ENCODE peak calls at places on chromosomes 13 and 19, in nine cellular contexts. One of them, this sample, is unnamed.

GRCh38 chr13:83221813-83222241 is 660.4 kb downstream of the SLITRK1 start:
- DNase-seq in PC-3: peak; percentile 93
- DNase-seq in IMR-90: peak; percentile 86
- DNase-seq in colonic mucosa: no peak
- DNase-seq in GM23248: peak; percentile 88
- DNase-seq in K562: no peak
- DNase-seq in neural progenitor cell: no peak
- DNase-seq in DND-41: no peak
- DNase-seq in astrocyte: peak; percentile 92
- DNase-seq in this sample: peak; percentile 75

GRCh38 chr13:79405501-79405830 is 589 bp downstream of the RBM26 start:
- DNase-seq in IMR-90: no peak
- DNase-seq in neural progenitor cell: no peak
- DNase-seq in colonic mucosa: peak; percentile 40
- DNase-seq in PC-3: no peak
- DNase-seq in K562: no peak
- DNase-seq in DND-41: no peak
- DNase-seq in astrocyte: no peak
- DNase-seq in GM23248: peak; percentile 75
- DNase-seq in this sample: no peak

GRCh38 chr19:16340092-16340491 is 15.5 kb downstream of the KLF2 start:
- DNase-seq in DND-41: no peak
- DNase-seq in astrocyte: peak; percentile 76
- DNase-seq in IMR-90: peak; percentile 61
- DNase-seq in PC-3: no peak
- DNase-seq in GM23248: no peak
- DNase-seq in K562: no peak
- DNase-seq in neural progenitor cell: no peak
- DNase-seq in colonic mucosa: no peak
- DNase-seq in this sample: no peak

GRCh38 chr13:44116562-44117315 is 237.0 kb downstream of the LACC1 start:
- DNase-seq in GM23248: no peak
- DNase-seq in IMR-90: peak; percentile 18
- DNase-seq in K562: no peak
- DNase-seq in neural progenitor cell: no peak
- DNase-seq in astrocyte: no peak
- DNase-seq in colonic mucosa: no peak
- DNase-seq in PC-3: no peak
- DNase-seq in DND-41: peak; percentile 75
- DNase-seq in this sample: no peak

GRCh38 chr13:40813662-40814454 is 24.4 kb downstream of the SLC25A15 start:
- DNase-seq in K562: no peak
- DNase-seq in DND-41: no peak
- DNase-seq in neural progenitor cell: peak; percentile 41
- DNase-seq in colonic mucosa: no peak
- DNase-seq in astrocyte: no peak
- DNase-seq in IMR-90: peak; percentile 34
- DNase-seq in GM23248: peak; percentile 57
- DNase-seq in PC-3: peak; percentile 53
- DNase-seq in this sample: no peak

GRCh38 chr13:51148952-51149573 is 38.0 kb upstream of the C13orf42 start:
- DNase-seq in IMR-90: peak; percentile 45
- DNase-seq in DND-41: no peak
- DNase-seq in astrocyte: peak; percentile 47
- DNase-seq in PC-3: peak; percentile 50
- DNase-seq in colonic mucosa: no peak
- DNase-seq in GM23248: peak; percentile 75
- DNase-seq in neural progenitor cell: peak; percentile 82
- DNase-seq in K562: no peak
- DNase-seq in this sample: no peak

GRCh38 chr13:91133941-91134772 is 213.3 kb upstream of the MIR17HG start:
- DNase-seq in colonic mucosa: peak; percentile 44
- DNase-seq in PC-3: peak; percentile 61
- DNase-seq in IMR-90: peak; percentile 54
- DNase-seq in astrocyte: peak; percentile 45
- DNase-seq in DND-41: peak; percentile 47
- DNase-seq in neural progenitor cell: peak; percentile 60
- DNase-seq in GM23248: peak; percentile 70
- DNase-seq in K562: peak; percentile 96
- DNase-seq in this sample: peak; percentile 36

GRCh38 chr13:74134226-74134776 is at the start of gene KLF12:
- DNase-seq in colonic mucosa: peak; percentile 93
- DNase-seq in astrocyte: peak; percentile 93
- DNase-seq in DND-41: peak; percentile 97
- DNase-seq in neural progenitor cell: peak; percentile 95
- DNase-seq in GM23248: peak; percentile 97
- DNase-seq in IMR-90: peak; percentile 94
- DNase-seq in K562: peak; percentile 53
- DNase-seq in PC-3: peak; percentile 81
- DNase-seq in this sample: peak; percentile 11

GRCh38 chr13:66665991-66666390 is 564.1 kb downstream of the PCDH9 start:
- DNase-seq in astrocyte: peak; percentile 92
- DNase-seq in colonic mucosa: no peak
- DNase-seq in GM23248: peak; percentile 12
- DNase-seq in DND-41: no peak
- DNase-seq in neural progenitor cell: peak; percentile 85
- DNase-seq in K562: no peak
- DNase-seq in IMR-90: peak; percentile 88
- DNase-seq in PC-3: peak; percentile 33
- DNase-seq in this sample: no peak

GRCh38 chr13:40342461-40342860 is 324.0 kb downstream of the FOXO1 start:
- DNase-seq in K562: no peak
- DNase-seq in colonic mucosa: no peak
- DNase-seq in IMR-90: no peak
- DNase-seq in neural progenitor cell: no peak
- DNase-seq in GM23248: peak; percentile 16
- DNase-seq in astrocyte: peak; percentile 35
- DNase-seq in PC-3: no peak
- DNase-seq in DND-41: no peak
- DNase-seq in this sample: no peak

GRCh38 chr19:13277104-13277809 is 127.0 kb downstream of the IER2 start:
- DNase-seq in PC-3: peak; percentile 96
- DNase-seq in neural progenitor cell: peak; percentile 73
- DNase-seq in IMR-90: peak; percentile 74
- DNase-seq in astrocyte: peak; percentile 48
- DNase-seq in DND-41: peak; percentile 73
- DNase-seq in K562: peak; percentile 80
- DNase-seq in GM23248: peak; percentile 81
- DNase-seq in colonic mucosa: peak; percentile 78
- DNase-seq in this sample: no peak
- H3K9ac ChIP-seq in PC-3: no peak overlapping the region
- H3K9ac ChIP-seq in neural progenitor cell: no peak overlapping the region
- H3K9ac ChIP-seq in IMR-90: no peak overlapping the region
- H3K9ac ChIP-seq in astrocyte: peak overlapping the region; percentile 45
- H3K9ac ChIP-seq in DND-41: no peak overlapping the region
- H3K9ac ChIP-seq in K562: no peak overlapping the region
- H3K9ac ChIP-seq in GM23248: peak overlapping the region; percentile 9
- H3K9ac ChIP-seq in colonic mucosa: no peak overlapping the region
- H3K9ac ChIP-seq in this sample: no peak overlapping the region

DNA sequence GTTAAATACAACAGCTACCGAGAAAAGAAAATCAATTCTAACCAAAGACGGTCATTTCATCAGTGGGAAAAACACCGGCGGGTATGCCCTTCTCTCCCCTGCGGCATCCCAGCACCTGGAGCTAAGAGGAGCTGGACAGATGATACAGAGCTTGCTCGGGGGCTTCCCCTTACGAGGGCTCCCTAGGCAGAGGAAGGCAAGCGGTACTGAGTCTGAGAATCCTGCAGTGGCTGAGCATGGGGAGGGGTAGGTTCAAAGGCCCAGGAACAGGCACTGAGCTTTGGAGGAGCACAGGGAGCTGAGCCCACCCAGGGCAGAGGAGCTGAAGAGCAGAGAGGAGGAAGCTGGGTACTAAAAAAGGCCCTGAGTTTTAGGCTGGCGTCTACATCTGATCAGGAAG is 12.7 kb downstream of the STK24 start:
- DNase-seq in PC-3: no peak
- DNase-seq in astrocyte: no peak
- DNase-seq in neural progenitor cell: no peak
- DNase-seq in IMR-90: no peak
- DNase-seq in K562: no peak
- DNase-seq in DND-41: peak; percentile 28
- DNase-seq in GM23248: peak; percentile 0
- DNase-seq in colonic mucosa: no peak
- DNase-seq in this sample: no peak
- H3K4me1 ChIP-seq in PC-3: peaks cover 10% of the 10 kb centered on the region
- H3K4me1 ChIP-seq in astrocyte: peaks cover 12% of the 10 kb centered on the region
- H3K4me1 ChIP-seq in neural progenitor cell: peaks cover 27% of the 10 kb centered on the region
- H3K4me1 ChIP-seq in IMR-90: peaks cover 19% of the 10 kb centered on the region
- H3K4me1 ChIP-seq in K562: no peaks in the 10 kb centered on the region
- H3K4me1 ChIP-seq in DND-41: peaks cover 19% of the 10 kb centered on the region
- H3K4me1 ChIP-seq in GM23248: peaks cover 26% of the 10 kb centered on the region
- H3K4me1 ChIP-seq in colonic mucosa: peaks cover 26% of the 10 kb centered on the region
- H3K4me1 ChIP-seq in this sample: peaks cover 47% of the 10 kb centered on the region

DNA sequence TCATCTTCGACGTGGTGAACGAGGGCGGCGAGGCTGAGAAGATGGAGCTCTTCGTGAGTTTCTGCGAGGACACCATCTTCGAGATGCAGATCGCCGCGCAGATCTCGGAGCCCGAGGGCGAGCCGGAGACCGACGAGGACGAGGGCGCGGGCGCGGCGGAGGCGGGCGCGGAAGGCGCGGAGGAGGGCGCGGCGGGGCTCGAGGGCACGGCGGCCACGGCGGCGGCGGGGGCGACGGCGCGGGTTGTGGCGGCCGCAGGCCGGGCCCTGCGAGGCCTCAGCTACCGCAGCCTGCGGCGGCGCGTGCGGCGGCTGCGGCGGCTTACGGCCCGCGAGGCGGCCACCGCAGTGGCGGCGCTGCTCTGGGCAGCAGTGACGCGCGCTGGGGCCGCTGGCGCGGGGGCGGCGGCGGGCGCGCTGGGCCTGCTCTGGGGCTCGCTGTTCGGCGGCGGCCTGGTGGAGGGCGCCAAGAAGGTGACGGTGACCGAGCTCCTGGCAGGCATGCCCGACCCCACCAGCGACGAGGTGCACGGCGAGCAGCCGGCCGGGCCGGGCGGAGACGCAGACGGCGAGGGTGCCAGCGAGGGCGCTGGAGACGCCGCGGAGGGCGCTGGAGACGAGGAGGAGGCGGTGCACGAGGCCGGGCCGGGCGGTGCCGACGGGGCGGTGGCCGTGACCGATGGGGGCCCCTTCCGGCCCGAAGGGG is 52.6 kb downstream of the MAP4K1 start:
- DNase-seq in K562: no peak
- DNase-seq in colonic mucosa: no peak
- DNase-seq in astrocyte: no peak
- DNase-seq in PC-3: no peak
- DNase-seq in DND-41: no peak
- DNase-seq in neural progenitor cell: peak; percentile 41
- DNase-seq in GM23248: peak; percentile 48
- DNase-seq in IMR-90: no peak
- DNase-seq in this sample: no peak
- H3K9ac ChIP-seq in K562: no peak overlapping the region
- H3K9ac ChIP-seq in colonic mucosa: no peak overlapping the region
- H3K9ac ChIP-seq in astrocyte: no peak overlapping the region
- H3K9ac ChIP-seq in PC-3: no peak overlapping the region
- H3K9ac ChIP-seq in DND-41: no peak overlapping the region
- H3K9ac ChIP-seq in neural progenitor cell: no peak overlapping the region
- H3K9ac ChIP-seq in GM23248: no peak overlapping the region
- H3K9ac ChIP-seq in IMR-90: no peak overlapping the region
- H3K9ac ChIP-seq in this sample: no peak overlapping the region

GRCh38 chr19:2484178-2484937 is 8.4 kb downstream of the GADD45B start:
- DNase-seq in astrocyte: no peak
- DNase-seq in PC-3: no peak
- DNase-seq in IMR-90: no peak
- DNase-seq in GM23248: no peak
- DNase-seq in DND-41: no peak
- DNase-seq in K562: no peak
- DNase-seq in neural progenitor cell: no peak
- DNase-seq in colonic mucosa: no peak
- DNase-seq in this sample: no peak
- H3K4me1 ChIP-seq in astrocyte: peaks cover 10% of the 10 kb centered on the region
- H3K4me1 ChIP-seq in PC-3: no peaks in the 10 kb centered on the region
- H3K4me1 ChIP-seq in IMR-90: peaks cover 4% of the 10 kb centered on the region
- H3K4me1 ChIP-seq in GM23248: no peaks in the 10 kb centered on the region
- H3K4me1 ChIP-seq in DND-41: peaks cover 1% of the 10 kb centered on the region
- H3K4me1 ChIP-seq in K562: no peaks in the 10 kb centered on the region
- H3K4me1 ChIP-seq in neural progenitor cell: no peaks in the 10 kb centered on the region
- H3K4me1 ChIP-seq in colonic mucosa: peaks cover 8% of the 10 kb centered on the region
- H3K4me1 ChIP-seq in this sample: no peaks in the 10 kb centered on the region

DNA sequence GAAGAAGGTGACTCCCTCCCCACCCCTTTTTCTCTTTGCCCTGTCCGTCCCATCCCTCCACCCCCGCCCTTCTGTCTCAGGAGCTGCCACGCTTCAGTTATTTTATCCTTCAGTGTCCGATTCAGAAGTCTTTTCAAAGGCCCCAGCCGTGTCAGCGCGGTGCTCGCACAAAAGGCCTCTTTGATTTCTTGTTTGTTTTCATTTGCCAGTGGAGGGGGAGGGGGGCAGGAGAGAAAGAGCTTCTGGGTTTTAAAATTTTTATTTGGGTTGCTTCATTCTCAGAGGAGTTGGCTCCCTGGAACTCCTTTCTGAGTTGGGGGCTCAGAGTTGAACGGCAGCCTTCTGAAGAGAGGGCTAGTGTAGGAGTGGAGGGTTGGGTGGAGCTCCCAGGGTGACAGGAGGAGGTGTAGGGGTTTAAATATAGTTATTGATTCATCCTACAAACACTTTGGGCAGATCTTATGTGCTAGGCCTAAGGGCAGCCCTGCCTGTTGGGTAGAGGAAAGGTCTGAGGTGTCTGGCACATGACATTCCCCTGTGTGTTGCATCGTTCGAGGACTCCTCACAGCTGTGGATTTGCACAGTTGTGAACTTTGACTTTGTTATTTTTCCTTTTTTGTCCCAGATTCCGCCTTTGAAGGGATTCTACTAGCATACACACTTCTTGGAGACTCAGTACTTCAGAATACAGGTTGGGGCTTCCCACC is 36.8 kb downstream of the NFIX start:
- DNase-seq in colonic mucosa: no peak
- DNase-seq in K562: no peak
- DNase-seq in astrocyte: peak; percentile 68
- DNase-seq in GM23248: peak; percentile 85
- DNase-seq in DND-41: no peak
- DNase-seq in IMR-90: peak; percentile 58
- DNase-seq in neural progenitor cell: peak; percentile 81
- DNase-seq in PC-3: peak; percentile 72
- DNase-seq in this sample: no peak
- H3K9ac ChIP-seq in colonic mucosa: peak overlapping the region; percentile 77
- H3K9ac ChIP-seq in K562: no peak overlapping the region
- H3K9ac ChIP-seq in astrocyte: peak overlapping the region; percentile 51
- H3K9ac ChIP-seq in GM23248: peak overlapping the region; percentile 98
- H3K9ac ChIP-seq in DND-41: no peak overlapping the region
- H3K9ac ChIP-seq in IMR-90: peak overlapping the region; percentile 46
- H3K9ac ChIP-seq in neural progenitor cell: no peak overlapping the region
- H3K9ac ChIP-seq in PC-3: peak overlapping the region; percentile 23
- H3K9ac ChIP-seq in this sample: peak overlapping the region; percentile 60

GRCh38 chr13:27954406-27954851 is 14.7 kb downstream of the CDX2 start:
- DNase-seq in colonic mucosa: peak; percentile 63
- DNase-seq in neural progenitor cell: peak; percentile 71
- DNase-seq in GM23248: peak; percentile 51
- DNase-seq in PC-3: peak; percentile 29
- DNase-seq in IMR-90: no peak
- DNase-seq in astrocyte: no peak
- DNase-seq in DND-41: no peak
- DNase-seq in K562: no peak
- DNase-seq in this sample: no peak
- H3K4me1 ChIP-seq in colonic mucosa: no peaks in the 10 kb centered on the region
- H3K4me1 ChIP-seq in neural progenitor cell: no peaks in the 10 kb centered on the region
- H3K4me1 ChIP-seq in GM23248: no peaks in the 10 kb centered on the region
- H3K4me1 ChIP-seq in PC-3: peaks cover 19% of the 10 kb centered on the region
- H3K4me1 ChIP-seq in IMR-90: no peaks in the 10 kb centered on the region
- H3K4me1 ChIP-seq in astrocyte: peaks cover 8% of the 10 kb centered on the region
- H3K4me1 ChIP-seq in DND-41: peaks cover 12% of the 10 kb centered on the region
- H3K4me1 ChIP-seq in K562: no peaks in the 10 kb centered on the region
- H3K4me1 ChIP-seq in this sample: no peaks in the 10 kb centered on the region

This sample was measured in keratinocyte.